ENCODE peak calls at places on chromosomes 16 and 17, in seven cellular contexts. I is stimulated activated naive B cell treated with anti-CD40 and anti-IgM and Interleukin-4, amounts not matched to agents 10 μg/mL and 1 μg/mL and 100 μg/mL, for 72 hours; C is HEK293T; H is MG63; O is GM20000; L is fibroblast of lung; D is EH. F is an unnamed sample.

GRCh38 chr17:40602445-40603443 is 37.5 kb upstream of the CCR7 start:
- DNase-seq in I (peak; percentile 75), C (no peak), H (no peak), O (peak; percentile 55), L (no peak), D (no peak), F (no peak)

GRCh38 chr16:71927383-71927782 is 32.1 kb downstream of the IST1 start:
- DNase-seq in I (no peak), C (no peak), H (peak; percentile 77), O (no peak), L (peak; percentile 87), D (peak; percentile 97), F (peak; percentile 68)

GRCh38 chr17:28916302-28916934 is 13.5 kb upstream of the DHRS13 start:
- DNase-seq in I (no peak), C (no peak), H (no peak), O (peak; percentile 45), L (peak; percentile 61), D (peak; percentile 52), F (no peak)

GRCh38 chr16:24491721-24492120 is 47.6 kb upstream of the RBBP6 start:
- DNase-seq in I (no peak), C (no peak), H (peak; percentile 26), O (no peak), L (no peak), D (peak; percentile 50), F (no peak)

GRCh38 chr17:73347355-73347754 is 35.6 kb upstream of the CDC42EP4 start:
- DNase-seq in I (no peak), C (no peak), H (peak; percentile 85), O (no peak), L (no peak), D (no peak), F (no peak)

GRCh38 chr16:56732832-56733231 is 2.9 kb downstream of the NUP93 start:
- DNase-seq in I (peak; percentile 37), C (no peak), H (no peak), O (peak; percentile 63), L (no peak), D (no peak), F (no peak)

GRCh38 chr17:75416006-75416405 is 10.5 kb upstream of the GRB2 start:
- DNase-seq in I (no peak), C (no peak), H (no peak), O (no peak), L (no peak), D (no peak), F (no peak)

GRCh38 chr17:75691371-75692290 is 24.5 kb downstream of the SAP30BP start:
- DNase-seq in I (no peak), C (no peak), H (no peak), O (no peak), L (no peak), D (peak; percentile 53), F (no peak)

GRCh38 chr17:42071810-42072209 is 21.4 kb upstream of the C17orf113 start:
- DNase-seq in I (no peak), C (no peak), H (no peak), O (no peak), L (no peak), D (no peak), F (no peak)

GRCh38 chr17:67785526-67785925 is 39.8 kb upstream of the BPTF start:
- DNase-seq in I (no peak), C (no peak), H (no peak), O (no peak), L (no peak), D (no peak), F (no peak)

GRCh38 chr17:20122236-20122879 is 113.2 kb downstream of the SPECC1 start:
- DNase-seq in I (no peak), C (no peak), H (no peak), O (no peak), L (no peak), D (no peak), F (no peak)

GRCh38 chr17:74749262-74750038 is 1.0 kb downstream of the NHERF1 start:
- DNase-seq in I (no peak), C (no peak), H (no peak), O (no peak), L (no peak), D (peak; percentile 69), F (no peak)

GRCh38 chr17:57918017-57918895 is 37.0 kb downstream of the CUEDC1 start:
- DNase-seq in I (no peak), C (no peak), H (peak; percentile 43), O (no peak), L (no peak), D (peak; percentile 73), F (no peak)

GRCh38 chr17:42067371-42068180 is 17.2 kb upstream of the C17orf113 start:
- DNase-seq in I (peak; percentile 38), C (peak; percentile 80), H (peak; percentile 34), O (peak; percentile 79), L (peak; percentile 29), D (peak; percentile 52), F (no peak)

GRCh38 chr17:4475001-4475400 is 23.7 kb upstream of the SPNS2 start:
- DNase-seq in I (no peak), C (no peak), H (no peak), O (no peak), L (no peak), D (peak; percentile 38), F (no peak)

GRCh38 chr16:12535535-12536411 is 267.9 kb downstream of the CPPED1 start:
- DNase-seq in I (no peak), C (no peak), H (no peak), O (peak; percentile 67), L (no peak), D (peak; percentile 25), F (no peak)

GRCh38 chr16:49776085-49776501 is 79.8 kb downstream of the ZNF423 start:
- DNase-seq in I (no peak), C (no peak), H (no peak), O (no peak), L (no peak), D (no peak), F (no peak)

GRCh38 chr16:2447920-2448583 is 11.9 kb upstream of the TEDC2 start:
- DNase-seq in I (no peak), C (no peak), H (no peak), O (no peak), L (no peak), D (peak; percentile 47), F (no peak)

GRCh38 chr17:81391268-81391963 is 3.8 kb upstream of the BAHCC1 start:
- DNase-seq in I (no peak), C (no peak), H (no peak), O (no peak), L (no peak), D (no peak), F (no peak)

GRCh38 chr17:27466748-27467375 is 10.6 kb downstream of the KSR1 start:
- DNase-seq in I (peak; percentile 71), C (no peak), H (no peak), O (peak; percentile 78), L (no peak), D (no peak), F (no peak)

GRCh38 chr17:27846042-27846655 is 45.8 kb upstream of the NOS2 start:
- DNase-seq in I (no peak), C (no peak), H (no peak), O (no peak), L (no peak), D (no peak), F (no peak)

GRCh38 chr16:56884026-56884582 is 19.1 kb downstream of the SLC12A3 start:
- DNase-seq in I (no peak), C (no peak), H (no peak), O (no peak), L (no peak), D (no peak), F (no peak)

GRCh38 chr17:56558088-56558487 is 35.4 kb upstream of the NOG start:
- DNase-seq in I (no peak), C (no peak), H (no peak), O (no peak), L (no peak), D (no peak), F (no peak)

GRCh38 chr17:33904438-33904837 is 350.6 kb upstream of the CCL2 start:
- DNase-seq in I (no peak), C (no peak), H (no peak), O (no peak), L (no peak), D (no peak), F (no peak)

GRCh38 chr16:51880776-51881175 is 666.2 kb downstream of the TOX3 start:
- DNase-seq in I (no peak), C (no peak), H (peak; percentile 56), O (no peak), L (peak; percentile 96), D (peak; percentile 86), F (peak; percentile 88)

GRCh38 chr17:151886-152859 is 14.8 kb downstream of the SCGB1C2 start:
- DNase-seq in I (no peak), C (no peak), H (peak; percentile 32), O (no peak), L (no peak), D (peak; percentile 43), F (peak; percentile 8)

GRCh38 chr17:56136316-56136715 is 17.0 kb upstream of the ANKFN1 start:
- DNase-seq in I (no peak), C (no peak), H (no peak), O (no peak), L (no peak), D (no peak), F (no peak)

GRCh38 chr16:29680180-29680598 is 1.2 kb downstream of the QPRT start:
- DNase-seq in I (no peak), C (no peak), H (no peak), O (no peak), L (no peak), D (no peak), F (no peak)

GRCh38 chr17:33469911-33470310 is 176.8 kb upstream of the ASIC2 start:
- DNase-seq in I (no peak), C (no peak), H (peak; percentile 78), O (no peak), L (peak; percentile 95), D (peak; percentile 62), F (peak; percentile 75)

GRCh38 chr17:72502111-72502939 is 381.5 kb downstream of the SOX9 start:
- DNase-seq in I (no peak), C (no peak), H (peak; percentile 11), O (no peak), L (peak; percentile 69), D (peak; percentile 48), F (no peak)

GRCh38 chr17:1050996-1051925 is 54.3 kb downstream of the TIMM22 start:
- DNase-seq in I (no peak), C (no peak), H (no peak), O (no peak), L (no peak), D (no peak), F (no peak)

GRCh38 chr16:4321286-4322120 is 5.6 kb downstream of the GLIS2 start:
- DNase-seq in I (no peak), C (no peak), H (no peak), O (no peak), L (no peak), D (no peak), F (no peak)

GRCh38 chr16:35690413-35690812 is 2231.0 kb downstream of the TP53TG3F start:
- DNase-seq in I (no peak), C (no peak), H (no peak), O (no peak), L (no peak), D (no peak), F (no peak)

GRCh38 chr16:66294507-66294906 is 72.0 kb upstream of the CDH5 start:
- DNase-seq in I (no peak), C (no peak), H (no peak), O (no peak), L (no peak), D (no peak), F (no peak)